ENCODE peak calls at places on chromosome 7, in eight cellular contexts. L is SHP77, U is GF-D8, J is Panc1, Z is endodermal cell, K is GDM1, N is mammary epithelial cell, E is ELF-1. O is an unnamed sample.

GRCh38 chr7:55069271-55069792 is 50.5 kb downstream of the EGFR start:
- DNase-seq in L (no peak), U (no peak), J (no peak), Z (no peak), K (no peak), N (no peak), E (no peak), O (no peak)

GRCh38 chr7:150428671-150429451 is 21.6 kb upstream of the GIMAP8 start:
- DNase-seq in L (no peak), U (peak), J (no peak), Z (peak), K (peak), N (peak), E (peak), O (peak)

GRCh38 chr7:49866076-49866735 is 92.8 kb downstream of the VWC2 start:
- DNase-seq in L (no peak), U (no peak), J (no peak), Z (peak), K (no peak), N (peak), E (no peak), O (no peak)

GRCh38 chr7:83695126-83695960 is 46.4 kb upstream of the SEMA3E start:
- DNase-seq in L (no peak), U (no peak), J (no peak), Z (no peak), K (no peak), N (no peak), E (no peak), O (no peak)

GRCh38 chr7:96591900-96592676 is 117.6 kb downstream of the SEM1 start:
- DNase-seq in L (no peak), U (no peak), J (no peak), Z (peak), K (no peak), N (no peak), E (peak), O (no peak)

GRCh38 chr7:20112646-20113045 is 104.5 kb downstream of the MACC1 start:
- DNase-seq in L (no peak), U (no peak), J (no peak), Z (no peak), K (no peak), N (no peak), E (no peak), O (no peak)

GRCh38 chr7:28964056-28964455 is 5.9 kb upstream of the TRIL start:
- DNase-seq in L (no peak), U (no peak), J (no peak), Z (no peak), K (no peak), N (no peak), E (no peak), O (no peak)

GRCh38 chr7:123201901-123202300 is 2.1 kb upstream of the SLC13A1 start:
- DNase-seq in L (no peak), U (no peak), J (no peak), Z (no peak), K (no peak), N (peak), E (no peak), O (no peak)

GRCh38 chr7:13990984-13991790 is 1.7 kb upstream of the ETV1 start:
- DNase-seq in L (peak), U (peak), J (peak), Z (peak), K (peak), N (peak), E (peak), O (peak)

GRCh38 chr7:105530546-105530945 is 1.5 kb upstream of the RINT1 start:
- DNase-seq in L (no peak), U (no peak), J (no peak), Z (no peak), K (no peak), N (no peak), E (no peak), O (no peak)

GRCh38 chr7:151825711-151826110 is 51.2 kb downstream of the PRKAG2 start:
- DNase-seq in L (no peak), U (no peak), J (no peak), Z (no peak), K (no peak), N (no peak), E (no peak), O (no peak)

GRCh38 chr7:157800281-157800680 is 463.5 kb downstream of the DNAJB6 start:
- DNase-seq in L (no peak), U (no peak), J (no peak), Z (no peak), K (no peak), N (no peak), E (no peak), O (no peak)

GRCh38 chr7:19575909-19576557 is 132.8 kb downstream of the POLR1F start:
- DNase-seq in L (no peak), U (no peak), J (no peak), Z (no peak), K (no peak), N (peak), E (no peak), O (no peak)

GRCh38 chr7:130895006-130895750 is 161.2 kb upstream of the KLF14 start:
- DNase-seq in L (no peak), U (no peak), J (no peak), Z (no peak), K (no peak), N (no peak), E (no peak), O (no peak)

GRCh38 chr7:36749282-36749960 is 25.1 kb upstream of the AOAH start:
- DNase-seq in L (no peak), U (peak), J (no peak), Z (no peak), K (no peak), N (peak), E (no peak), O (peak)

GRCh38 chr7:69780377-69780776 is 182.1 kb downstream of the AUTS2 start:
- DNase-seq in L (no peak), U (no peak), J (no peak), Z (peak), K (no peak), N (no peak), E (peak), O (no peak)

GRCh38 chr7:157699357-157700013 is 362.7 kb downstream of the DNAJB6 start:
- DNase-seq in L (no peak), U (no peak), J (no peak), Z (no peak), K (no peak), N (no peak), E (no peak), O (no peak)

GRCh38 chr7:16001477-16001876 is 315.0 kb upstream of the MEOX2 start:
- DNase-seq in L (no peak), U (no peak), J (no peak), Z (no peak), K (no peak), N (no peak), E (no peak), O (no peak)

GRCh38 chr7:87152897-87153641 is 816 bp downstream of the DMTF1 start:
- DNase-seq in L (no peak), U (no peak), J (no peak), Z (peak), K (no peak), N (peak), E (no peak), O (no peak)

GRCh38 chr7:94466516-94466915 is 43.1 kb upstream of the CASD1 start:
- DNase-seq in L (no peak), U (no peak), J (no peak), Z (no peak), K (no peak), N (peak), E (no peak), O (no peak)

GRCh38 chr7:42236266-42237161 is 495 bp downstream of the GLI3 start:
- DNase-seq in L (no peak), U (no peak), J (no peak), Z (peak), K (no peak), N (peak), E (peak), O (no peak)

GRCh38 chr7:1064581-1064980 is 20.2 kb downstream of the GPR146 start:
- DNase-seq in L (no peak), U (no peak), J (no peak), Z (no peak), K (no peak), N (no peak), E (no peak), O (no peak)

GRCh38 chr7:18552311-18552916 is 56.9 kb downstream of the HDAC9 start:
- DNase-seq in L (no peak), U (no peak), J (no peak), Z (no peak), K (peak), N (no peak), E (no peak), O (no peak)

GRCh38 chr7:35826751-35827150 is 25.9 kb downstream of the SEPTIN7 start:
- DNase-seq in L (no peak), U (no peak), J (no peak), Z (no peak), K (no peak), N (no peak), E (no peak), O (no peak)

GRCh38 chr7:142445019-142445686 is 187.3 kb upstream of the PRSS58 start:
- DNase-seq in L (no peak), U (peak), J (no peak), Z (peak), K (peak), N (no peak), E (peak), O (no peak)

GRCh38 chr7:87876759-87877234 is 504 bp downstream of the DBF4 start:
- DNase-seq in L (peak), U (peak), J (no peak), Z (peak), K (no peak), N (peak), E (peak), O (no peak)

GRCh38 chr7:39238209-39238869 is 260.6 kb downstream of the POU6F2 start:
- DNase-seq in L (no peak), U (no peak), J (no peak), Z (no peak), K (no peak), N (no peak), E (no peak), O (no peak)

GRCh38 chr7:131188367-131189339 is 139.0 kb upstream of the MKLN1 start:
- DNase-seq in L (no peak), U (no peak), J (peak), Z (peak), K (peak), N (peak), E (no peak), O (peak)

GRCh38 chr7:74502216-74502891 is 48.6 kb downstream of the GTF2IRD1 start:
- DNase-seq in L (peak), U (no peak), J (no peak), Z (no peak), K (no peak), N (no peak), E (no peak), O (no peak)

GRCh38 chr7:88791891-88792290 is 3.6 kb downstream of the TEX47 start:
- DNase-seq in L (no peak), U (no peak), J (no peak), Z (no peak), K (no peak), N (no peak), E (no peak), O (no peak)

GRCh38 chr7:116582164-116582732 is 57.4 kb downstream of the CAV1 start:
- DNase-seq in L (no peak), U (no peak), J (no peak), Z (no peak), K (no peak), N (no peak), E (no peak), O (no peak)

GRCh38 chr7:132577206-132578049 is 1.2 kb upstream of the PLXNA4 start:
- DNase-seq in L (peak), U (no peak), J (no peak), Z (peak), K (peak), N (peak), E (peak), O (no peak)

GRCh38 chr7:129702316-129702715 is 90.8 kb downstream of the NRF1 start:
- DNase-seq in L (no peak), U (no peak), J (no peak), Z (no peak), K (no peak), N (no peak), E (no peak), O (no peak)

GRCh38 chr7:37149019-37149814 is 299.4 kb downstream of the ELMO1 start:
- DNase-seq in L (no peak), U (no peak), J (no peak), Z (no peak), K (no peak), N (no peak), E (no peak), O (no peak)